ENCODE peak calls at places on chromosomes 16 and 17, in ten cellular contexts. P is psoas muscle, X is ovary, V is HFF-Myc, C is fibroblast of pulmonary artery, A is pancreas, S is GM10248, N is nephron progenitor cell, G is lower leg skin, L is GM20000. J is an unnamed sample.

GRCh38 chr17:927611-928461 is 51.7 kb downstream of the NXN start:
- DNase-seq in P (no peak), X (peak), V (no peak), C (peak), A (no peak), S (no peak), N (no peak), G (no peak), L (no peak), J (no peak)

GRCh38 chr16:47019563-47019962 is 46.1 kb upstream of the DNAJA2 start:
- DNase-seq in P (no peak), X (no peak), V (no peak), C (peak), A (no peak), S (no peak), N (no peak), G (no peak), L (no peak), J (no peak)

GRCh38 chr17:50238594-50239287 is 35.5 kb upstream of the TMEM92 start:
- DNase-seq in P (no peak), X (no peak), V (no peak), C (peak), A (no peak), S (no peak), N (no peak), G (no peak), L (no peak), J (no peak)

GRCh38 chr16:24848065-24848464 is 2.3 kb downstream of the SLC5A11 start:
- DNase-seq in P (no peak), X (no peak), V (peak), C (peak), A (no peak), S (no peak), N (no peak), G (no peak), L (no peak), J (no peak)

GRCh38 chr17:28796062-28796461 is 46.5 kb downstream of the FAM222B start:
- DNase-seq in P (no peak), X (no peak), V (no peak), C (no peak), A (no peak), S (no peak), N (no peak), G (no peak), L (no peak), J (no peak)

GRCh38 chr16:22375117-22375962 is 921 bp upstream of the CDR2 start:
- DNase-seq in P (no peak), X (no peak), V (no peak), C (no peak), A (no peak), S (no peak), N (no peak), G (no peak), L (no peak), J (no peak)

GRCh38 chr16:49465661-49466528 is 92.3 kb downstream of the C16orf78 start:
- DNase-seq in P (no peak), X (peak), V (no peak), C (no peak), A (no peak), S (no peak), N (no peak), G (no peak), L (no peak), J (no peak)

GRCh38 chr17:21194210-21194609 is 19.8 kb downstream of the TMEM11 start:
- DNase-seq in P (no peak), X (peak), V (no peak), C (no peak), A (no peak), S (no peak), N (no peak), G (no peak), L (no peak), J (no peak)

GRCh38 chr16:23959801-23960072 is 124.0 kb downstream of the PRKCB start:
- DNase-seq in P (no peak), X (no peak), V (no peak), C (no peak), A (no peak), S (no peak), N (no peak), G (no peak), L (no peak), J (no peak)

GRCh38 chr16:19824216-19824615 is 60.4 kb downstream of the GPRC5B start:
- DNase-seq in P (no peak), X (no peak), V (no peak), C (no peak), A (no peak), S (no peak), N (no peak), G (no peak), L (no peak), J (no peak)

GRCh38 chr16:66846266-66846665 is 2.1 kb downstream of the CA7 start:
- DNase-seq in P (no peak), X (no peak), V (no peak), C (no peak), A (no peak), S (no peak), N (no peak), G (no peak), L (no peak), J (no peak)

GRCh38 chr17:31433091-31433790 is 41.8 kb downstream of the RAB11FIP4 start:
- DNase-seq in P (no peak), X (no peak), V (no peak), C (no peak), A (no peak), S (no peak), N (no peak), G (no peak), L (peak), J (no peak)

GRCh38 chr16:1163567-1164055 is 10.7 kb downstream of the CACNA1H start:
- DNase-seq in P (no peak), X (no peak), V (no peak), C (no peak), A (no peak), S (no peak), N (no peak), G (no peak), L (no peak), J (no peak)

GRCh38 chr17:32936157-32936893 is 8.4 kb downstream of the TMEM98 start:
- DNase-seq in P (no peak), X (no peak), V (no peak), C (no peak), A (no peak), S (no peak), N (no peak), G (no peak), L (no peak), J (no peak)

GRCh38 chr16:67181346-67181745 is 2.4 kb downstream of the MATCAP1 start:
- DNase-seq in P (no peak), X (peak), V (no peak), C (peak), A (no peak), S (no peak), N (no peak), G (no peak), L (no peak), J (no peak)

GRCh38 chr17:66957951-66958579 is 6.4 kb upstream of the CACNG4 start:
- DNase-seq in P (no peak), X (no peak), V (no peak), C (no peak), A (no peak), S (no peak), N (no peak), G (no peak), L (no peak), J (no peak)

GRCh38 chr16:89476379-89476778 is 14.0 kb downstream of the ANKRD11 start:
- DNase-seq in P (no peak), X (no peak), V (no peak), C (no peak), A (no peak), S (no peak), N (no peak), G (peak), L (no peak), J (no peak)

GRCh38 chr16:17367932-17368331 is 102.8 kb downstream of the XYLT1 start:
- DNase-seq in P (no peak), X (no peak), V (no peak), C (peak), A (no peak), S (no peak), N (peak), G (no peak), L (no peak), J (no peak)

GRCh38 chr16:19062706-19063105 is 4.7 kb upstream of the COQ7 start:
- DNase-seq in P (no peak), X (no peak), V (no peak), C (no peak), A (no peak), S (no peak), N (no peak), G (no peak), L (no peak), J (no peak)

GRCh38 chr16:49631521-49632041 is 224.3 kb downstream of the ZNF423 start:
- DNase-seq in P (no peak), X (no peak), V (no peak), C (peak), A (no peak), S (no peak), N (no peak), G (no peak), L (no peak), J (no peak)

GRCh38 chr16:24966599-24966998 is 48.6 kb downstream of the ARHGAP17 start:
- DNase-seq in P (no peak), X (no peak), V (no peak), C (no peak), A (no peak), S (no peak), N (no peak), G (no peak), L (no peak), J (no peak)

GRCh38 chr16:48609453-48610023 is 442 bp downstream of the N4BP1 start:
- DNase-seq in P (peak), X (no peak), V (no peak), C (peak), A (no peak), S (no peak), N (peak), G (no peak), L (no peak), J (peak)

GRCh38 chr16:5045499-5046115 is 11.9 kb upstream of the NAGPA start:
- DNase-seq in P (peak), X (no peak), V (no peak), C (no peak), A (no peak), S (no peak), N (no peak), G (no peak), L (no peak), J (no peak)

GRCh38 chr16:5044011-5044540 is 10.3 kb upstream of the NAGPA start:
- DNase-seq in P (no peak), X (no peak), V (no peak), C (no peak), A (no peak), S (no peak), N (no peak), G (no peak), L (no peak), J (no peak)

GRCh38 chr16:5046914-5047313 is 13.2 kb upstream of the NAGPA start:
- DNase-seq in P (no peak), X (no peak), V (no peak), C (no peak), A (no peak), S (no peak), N (no peak), G (no peak), L (no peak), J (no peak)

GRCh38 chr16:5041604-5042133 is 7.9 kb upstream of the NAGPA start:
- DNase-seq in P (no peak), X (no peak), V (no peak), C (peak), A (no peak), S (peak), N (no peak), G (no peak), L (peak), J (no peak)

DNA sequence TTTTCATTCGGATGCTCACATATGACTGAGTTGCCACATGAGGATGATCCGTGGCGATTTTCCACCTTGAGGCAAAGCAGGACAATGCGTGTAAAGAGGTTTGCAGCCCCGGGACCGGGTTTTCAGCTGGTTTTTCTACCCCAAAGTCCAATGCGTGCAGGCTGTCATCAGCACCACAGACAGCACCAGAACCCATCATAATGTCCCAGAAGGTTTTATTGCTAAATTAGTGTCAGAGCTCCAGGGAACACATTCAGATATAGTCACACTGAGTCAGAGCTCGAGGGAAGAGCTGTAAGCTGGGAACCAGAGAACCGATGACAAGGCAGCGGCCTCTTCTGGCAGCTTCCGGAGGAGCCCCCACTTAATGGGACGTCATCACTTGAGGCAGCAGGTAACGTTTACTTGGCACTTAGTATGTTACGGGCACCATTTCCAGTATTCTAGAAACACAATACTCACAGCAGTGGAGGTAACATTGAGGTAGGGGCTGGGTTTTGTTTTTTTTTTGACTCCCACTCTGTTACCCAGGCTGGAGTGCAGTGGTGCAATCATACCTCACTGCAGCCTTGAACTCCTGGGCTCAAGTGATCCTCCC is 8.9 kb upstream of the NAGPA start:
- DNase-seq in P (no peak), X (no peak), V (no peak), C (no peak), A (no peak), S (no peak), N (no peak), G (no peak), L (no peak), J (no peak)
- TF ChIP-seq CTCF in P (no peak), X (no peak), V (peak), C (no peak), A (no peak), S (no peak), N (no peak), G (no peak), L (no peak), J (no peak)

GRCh38 chr16:74726736-74727135 is 26.1 kb upstream of the MLKL start:
- DNase-seq in P (no peak), X (no peak), V (no peak), C (no peak), A (no peak), S (no peak), N (peak), G (no peak), L (no peak), J (no peak)
- TF ChIP-seq CTCF in P (no peak), X (no peak), V (peak), C (peak), A (no peak), S (peak), N (peak), G (no peak), L (peak), J (peak)

GRCh38 chr16:71537643-71538042 is 11.4 kb downstream of the CHST4 start:
- DNase-seq in P (no peak), X (no peak), V (no peak), C (peak), A (peak), S (peak), N (peak), G (no peak), L (peak), J (no peak)
- TF ChIP-seq CTCF in P (peak), X (no peak), V (peak), C (peak), A (peak), S (peak), N (peak), G (no peak), L (peak), J (peak)

GRCh38 chr16:29736112-29736511 is 9.7 kb downstream of the C16orf54 start:
- DNase-seq in P (no peak), X (no peak), V (no peak), C (no peak), A (no peak), S (no peak), N (no peak), G (no peak), L (no peak), J (no peak)
- TF ChIP-seq CTCF in P (no peak), X (no peak), V (peak), C (peak), A (no peak), S (no peak), N (no peak), G (no peak), L (no peak), J (no peak)

GRCh38 chr16:74031551-74031950 is 265.1 kb upstream of the PSMD7 start:
- DNase-seq in P (no peak), X (no peak), V (no peak), C (no peak), A (no peak), S (no peak), N (no peak), G (no peak), L (no peak), J (no peak)

GRCh38 chr16:74034862-74035261 is 261.8 kb upstream of the PSMD7 start:
- DNase-seq in P (no peak), X (no peak), V (peak), C (peak), A (no peak), S (peak), N (peak), G (no peak), L (no peak), J (no peak)

GRCh38 chr16:74030000-74030399 is 266.6 kb upstream of the PSMD7 start:
- DNase-seq in P (no peak), X (no peak), V (no peak), C (no peak), A (no peak), S (no peak), N (no peak), G (no peak), L (no peak), J (no peak)

DNA sequence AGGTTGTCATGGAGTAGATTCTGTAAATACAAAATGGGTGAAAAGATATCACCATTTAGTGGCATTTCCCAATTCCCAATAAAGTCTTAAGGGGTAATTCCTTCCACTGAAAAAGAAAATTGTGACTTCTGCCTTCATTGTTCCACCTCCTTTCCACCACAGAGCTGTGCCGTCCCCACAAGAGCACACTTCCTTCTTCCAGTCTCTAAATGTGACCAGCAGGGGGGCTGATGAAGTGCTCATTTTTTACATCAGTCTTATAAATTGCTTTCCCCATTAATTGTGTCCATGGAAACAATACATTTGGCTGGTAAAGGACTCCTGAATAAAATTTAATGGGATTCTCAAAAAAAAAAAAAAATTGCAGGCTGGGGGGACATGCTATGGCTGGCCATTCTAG is 260.8 kb upstream of the PSMD7 start:
- DNase-seq in P (no peak), X (no peak), V (peak), C (peak), A (no peak), S (peak), N (no peak), G (no peak), L (no peak), J (no peak)
- TF ChIP-seq CTCF in P (no peak), X (no peak), V (peak), C (peak), A (no peak), S (no peak), N (peak), G (no peak), L (no peak), J (no peak)

DNA sequence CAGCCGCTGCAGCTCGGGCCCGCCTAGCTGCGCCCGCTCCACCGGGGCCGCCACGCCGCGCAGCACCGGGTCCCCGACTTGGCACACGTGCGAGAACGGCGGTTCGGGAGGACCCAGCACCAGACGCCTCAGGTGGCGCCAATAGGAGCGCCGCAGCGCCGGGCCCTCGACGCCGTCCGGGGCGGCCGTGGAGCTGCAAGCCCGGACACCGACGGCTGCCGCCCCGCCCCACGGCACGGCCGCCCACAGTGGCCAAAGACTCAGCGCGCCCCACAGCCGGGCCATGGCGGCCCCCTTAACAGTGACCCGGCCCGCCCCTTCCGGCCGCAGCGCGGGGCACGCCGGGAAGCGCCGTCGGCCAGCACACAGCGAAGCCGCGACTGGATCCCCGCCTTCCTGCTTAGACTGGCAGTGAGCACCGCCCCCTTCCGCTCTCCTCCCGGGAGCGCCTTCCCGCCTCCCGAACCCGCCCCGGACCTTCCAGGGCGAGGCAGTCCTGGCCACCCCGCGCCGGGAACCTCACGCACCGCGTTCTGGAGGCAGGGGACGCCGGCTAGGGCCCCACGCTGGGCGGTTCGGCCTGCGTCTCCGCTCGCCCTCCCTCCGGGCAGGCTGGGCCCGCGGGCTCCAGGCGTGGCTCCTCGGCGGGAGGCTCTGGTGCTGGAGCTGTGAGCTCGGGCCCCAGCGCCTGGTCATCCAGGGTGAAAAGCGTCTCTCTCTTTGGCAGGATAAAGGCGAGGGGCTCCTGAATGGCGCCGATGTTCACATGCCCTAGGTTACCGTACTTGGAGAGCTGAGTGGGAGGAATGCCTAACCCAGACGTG is at the start of gene PDF:
- DNase-seq in P (peak), X (peak), V (peak), C (peak), A (peak), S (peak), N (peak), G (peak), L (peak), J (peak)
- TF ChIP-seq CTCF in P (no peak), X (peak), V (no peak), C (no peak), A (no peak), S (no peak), N (no peak), G (no peak), L (no peak), J (no peak)

GRCh38 chr17:64038331-64039105 is 18.1 kb upstream of the ICAM2 start:
- DNase-seq in P (no peak), X (no peak), V (no peak), C (no peak), A (no peak), S (no peak), N (no peak), G (no peak), L (no peak), J (no peak)

GRCh38 chr17:64039106-64039400 is 18.6 kb upstream of the ICAM2 start:
- DNase-seq in P (no peak), X (no peak), V (no peak), C (no peak), A (no peak), S (no peak), N (no peak), G (no peak), L (no peak), J (no peak)

GRCh38 chr17:64037180-64037579 is 16.7 kb upstream of the ICAM2 start:
- DNase-seq in P (no peak), X (no peak), V (no peak), C (no peak), A (no peak), S (no peak), N (no peak), G (no peak), L (no peak), J (no peak)

GRCh38 chr17:64037802-64038201 is 17.4 kb upstream of the ICAM2 start:
- DNase-seq in P (no peak), X (no peak), V (no peak), C (no peak), A (no peak), S (no peak), N (no peak), G (no peak), L (no peak), J (no peak)

DNA sequence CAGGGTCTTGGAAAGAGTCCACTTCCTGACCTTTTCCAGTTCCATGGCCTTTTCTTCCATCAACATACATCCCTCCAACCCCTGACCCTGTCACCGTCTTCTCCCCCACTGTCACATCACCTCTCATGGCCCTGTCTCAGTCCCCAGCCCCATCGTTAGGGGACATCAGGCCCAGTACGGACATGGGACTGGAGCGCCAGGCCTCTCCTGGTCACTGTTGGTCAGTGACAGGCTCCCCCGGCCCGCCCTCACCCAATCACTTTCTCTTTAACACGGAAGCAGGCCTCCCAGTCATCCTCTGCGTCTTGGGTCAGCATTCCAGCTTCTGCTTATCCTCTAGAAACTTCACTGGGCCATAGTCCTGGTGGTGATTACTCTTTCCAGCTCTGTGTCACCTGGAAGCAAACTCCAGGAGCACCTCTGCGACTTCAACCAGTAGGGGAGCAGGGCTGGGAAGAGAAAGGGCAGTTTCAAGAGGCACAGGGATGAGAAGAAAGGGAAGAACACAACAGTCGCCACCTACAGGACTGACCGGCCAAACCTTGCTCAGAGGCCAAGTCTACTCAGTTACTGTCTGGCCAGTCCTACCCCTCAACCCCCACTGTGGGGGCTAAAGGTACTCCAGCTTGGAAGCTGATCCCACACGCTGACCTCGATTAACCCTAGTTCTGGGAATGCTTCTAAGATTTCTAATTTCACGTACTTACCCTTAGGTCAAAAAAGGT is 15.9 kb upstream of the ICAM2 start:
- DNase-seq in P (no peak), X (no peak), V (no peak), C (no peak), A (no peak), S (no peak), N (no peak), G (no peak), L (no peak), J (no peak)
- TF ChIP-seq CTCF in P (no peak), X (no peak), V (no peak), C (no peak), A (no peak), S (peak), N (no peak), G (no peak), L (peak), J (no peak)

J was measured in mesothelial cell of epicardium.